ENCODE peak calls at places on chromosomes 13 and 19, in five cellular contexts. Y, P, K, J and A are unnamed samples.

GRCh38 chr13:28022848-28023518 is 34.5 kb upstream of the URAD start:
- DNase-seq in Y (peak; percentile 39), P (peak; percentile 12), K (peak; percentile 64), J (no peak), A (peak; percentile 46)

GRCh38 chr19:7923295-7924191 is 2.4 kb downstream of the CTXN1 start:
- DNase-seq in Y (no peak), P (no peak), K (no peak), J (no peak), A (no peak)

GRCh38 chr19:5407356-5407755 is 47.9 kb upstream of the ZNRF4 start:
- DNase-seq in Y (no peak), P (no peak), K (peak; percentile 59), J (no peak), A (peak; percentile 17)

GRCh38 chr19:39998511-39998910 is 1.7 kb downstream of the ZNF546 start:
- DNase-seq in Y (no peak), P (no peak), K (no peak), J (no peak), A (peak; percentile 76)

GRCh38 chr19:35903550-35904179 is 1.3 kb downstream of the HCST start:
- DNase-seq in Y (peak; percentile 91), P (no peak), K (peak; percentile 93), J (peak; percentile 83), A (peak; percentile 73)

GRCh38 chr19:14381689-14382474 is 638 bp downstream of the ADGRE5 start:
- DNase-seq in Y (no peak), P (no peak), K (peak; percentile 74), J (peak; percentile 71), A (peak; percentile 20)

GRCh38 chr19:46861691-46862503 is 1.1 kb downstream of the ARHGAP35 start:
- DNase-seq in Y (no peak), P (no peak), K (peak; percentile 51), J (peak; percentile 58), A (no peak)

GRCh38 chr19:55314396-55314795 is 10.7 kb downstream of the TMEM150B start:
- DNase-seq in Y (peak; percentile 26), P (no peak), K (no peak), J (no peak), A (no peak)

GRCh38 chr13:95087746-95088305 is 213.4 kb downstream of the ABCC4 start:
- DNase-seq in Y (no peak), P (no peak), K (no peak), J (peak; percentile 51), A (peak; percentile 63)

GRCh38 chr13:64758520-64758919 is 2471.6 kb downstream of the PCDH9 start:
- DNase-seq in Y (no peak), P (no peak), K (peak; percentile 64), J (no peak), A (peak; percentile 1)

GRCh38 chr19:32543107-32543900 is 37.7 kb upstream of the PDCD5 start:
- DNase-seq in Y (no peak), P (no peak), K (peak; percentile 3), J (peak; percentile 57), A (peak; percentile 6)

GRCh38 chr13:90089051-90089450 is 1258.4 kb upstream of the MIR17HG start:
- DNase-seq in Y (no peak), P (no peak), K (no peak), J (no peak), A (no peak)

GRCh38 chr19:58097349-58097748 is 682 bp downstream of the ZSCAN18 start:
- DNase-seq in Y (no peak), P (no peak), K (no peak), J (no peak), A (no peak)

GRCh38 chr13:108113407-108113806 is 101.9 kb downstream of the LIG4 start:
- DNase-seq in Y (no peak), P (no peak), K (no peak), J (no peak), A (no peak)

GRCh38 chr13:41514853-41515395 is 57.6 kb downstream of the RGCC start:
- DNase-seq in Y (no peak), P (no peak), K (no peak), J (peak; percentile 42), A (no peak)

GRCh38 chr13:25085125-25085742 is 10.7 kb upstream of the PABPC3 start:
- DNase-seq in Y (peak; percentile 54), P (peak; percentile 17), K (peak; percentile 70), J (peak; percentile 29), A (peak; percentile 26)

GRCh38 chr13:80363890-80364503 is 23.1 kb upstream of the SPRY2 start:
- DNase-seq in Y (no peak), P (no peak), K (peak; percentile 30), J (peak; percentile 48), A (peak; percentile 49)

GRCh38 chr13:109700176-109700575 is 86.2 kb downstream of the IRS2 start:
- DNase-seq in Y (no peak), P (no peak), K (peak; percentile 58), J (peak; percentile 80), A (peak; percentile 24)

GRCh38 chr19:16252459-16253205 is 54.9 kb downstream of the AP1M1 start:
- DNase-seq in Y (no peak), P (no peak), K (no peak), J (no peak), A (no peak)

GRCh38 chr13:97328222-97328790 is 105.7 kb upstream of the RAP2A start:
- DNase-seq in Y (peak; percentile 77), P (peak; percentile 76), K (peak; percentile 98), J (peak; percentile 82), A (peak; percentile 86)

GRCh38 chr13:24727731-24728601 is 36.0 kb upstream of the RNF17 start:
- DNase-seq in Y (peak; percentile 81), P (peak; percentile 54), K (peak; percentile 88), J (peak; percentile 84), A (peak; percentile 84)

GRCh38 chr13:85093808-85094207 is 705.4 kb downstream of the SLITRK6 start:
- DNase-seq in Y (no peak), P (no peak), K (peak; percentile 67), J (peak; percentile 6), A (no peak)

GRCh38 chr19:7115721-7116120 is 46.2 kb downstream of the ZNF557 start:
- DNase-seq in Y (no peak), P (no peak), K (no peak), J (no peak), A (no peak)

GRCh38 chr13:113801289-113801961 is 42.4 kb downstream of the TMEM255B start:
- DNase-seq in Y (no peak), P (no peak), K (no peak), J (no peak), A (no peak)
- H4K8ac ChIP-seq in Y (no peak overlapping the region), P (no peak overlapping the region), K (no peak overlapping the region), J (peak overlapping the region; percentile 94), A (peak overlapping the region; percentile 89)

DNA sequence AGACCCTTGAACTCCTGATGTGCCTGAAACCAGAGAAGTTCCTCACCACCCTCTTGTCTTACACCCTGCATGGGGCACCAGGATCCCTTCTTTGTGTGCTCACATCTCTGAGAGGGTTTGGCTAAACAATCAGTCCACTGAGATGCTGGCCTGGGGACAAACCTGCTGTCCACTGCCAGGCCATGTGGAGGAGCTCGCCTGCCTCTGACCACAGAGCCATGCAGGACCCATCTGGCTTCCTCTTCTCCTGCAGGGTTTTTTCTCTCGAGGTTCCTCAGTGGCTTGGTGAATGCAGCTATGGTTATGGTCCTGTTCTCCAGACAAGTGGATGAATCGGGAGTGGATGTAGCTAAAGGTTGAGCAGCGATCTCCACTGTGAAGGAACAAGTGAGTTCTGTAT is 49.1 kb upstream of the MEDAG start:
- DNase-seq in Y (no peak), P (no peak), K (no peak), J (no peak), A (no peak)
- H4K8ac ChIP-seq in Y (no peak overlapping the region), P (no peak overlapping the region), K (no peak overlapping the region), J (no peak overlapping the region), A (no peak overlapping the region)

GRCh38 chr19:43462887-43463380 is 2.5 kb downstream of the LYPD3 start:
- DNase-seq in Y (no peak), P (no peak), K (no peak), J (no peak), A (no peak)
- H4K8ac ChIP-seq in Y (no peak overlapping the region), P (no peak overlapping the region), K (no peak overlapping the region), J (peak overlapping the region; percentile 29), A (peak overlapping the region; percentile 72)

DNA sequence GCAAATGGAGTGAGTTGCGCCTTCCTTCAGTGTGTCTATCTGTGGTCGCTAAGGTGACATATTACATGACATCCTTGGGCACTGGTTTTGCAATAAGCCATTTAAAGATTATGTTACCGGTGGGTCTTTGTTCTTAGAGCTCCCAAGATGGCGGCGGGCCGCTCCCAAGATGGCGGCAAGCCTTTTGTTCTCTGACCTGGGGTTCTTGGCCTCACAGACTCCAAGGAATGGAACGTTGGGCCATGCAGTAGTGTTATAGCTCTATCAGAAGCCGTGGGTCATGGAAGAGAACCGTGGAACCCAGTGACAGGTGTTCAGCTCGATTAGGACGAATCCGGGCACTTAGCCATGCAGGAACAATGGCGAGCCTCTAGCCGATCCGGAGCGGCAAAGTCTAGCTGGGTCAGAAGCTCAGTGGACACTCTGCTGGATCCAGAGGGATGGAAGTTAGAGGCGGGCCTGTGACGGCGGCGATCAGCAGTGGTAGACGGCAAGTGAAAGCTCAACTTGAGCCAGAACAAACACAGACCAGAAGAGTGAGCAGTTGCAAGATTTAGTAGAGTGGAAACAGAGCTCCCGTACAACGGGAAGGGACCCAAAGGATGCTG is 188.6 kb downstream of the TEX29 start:
- DNase-seq in Y (no peak), P (no peak), K (no peak), J (no peak), A (no peak)
- H4K8ac ChIP-seq in Y (no peak overlapping the region), P (no peak overlapping the region), K (no peak overlapping the region), J (no peak overlapping the region), A (no peak overlapping the region)

DNA sequence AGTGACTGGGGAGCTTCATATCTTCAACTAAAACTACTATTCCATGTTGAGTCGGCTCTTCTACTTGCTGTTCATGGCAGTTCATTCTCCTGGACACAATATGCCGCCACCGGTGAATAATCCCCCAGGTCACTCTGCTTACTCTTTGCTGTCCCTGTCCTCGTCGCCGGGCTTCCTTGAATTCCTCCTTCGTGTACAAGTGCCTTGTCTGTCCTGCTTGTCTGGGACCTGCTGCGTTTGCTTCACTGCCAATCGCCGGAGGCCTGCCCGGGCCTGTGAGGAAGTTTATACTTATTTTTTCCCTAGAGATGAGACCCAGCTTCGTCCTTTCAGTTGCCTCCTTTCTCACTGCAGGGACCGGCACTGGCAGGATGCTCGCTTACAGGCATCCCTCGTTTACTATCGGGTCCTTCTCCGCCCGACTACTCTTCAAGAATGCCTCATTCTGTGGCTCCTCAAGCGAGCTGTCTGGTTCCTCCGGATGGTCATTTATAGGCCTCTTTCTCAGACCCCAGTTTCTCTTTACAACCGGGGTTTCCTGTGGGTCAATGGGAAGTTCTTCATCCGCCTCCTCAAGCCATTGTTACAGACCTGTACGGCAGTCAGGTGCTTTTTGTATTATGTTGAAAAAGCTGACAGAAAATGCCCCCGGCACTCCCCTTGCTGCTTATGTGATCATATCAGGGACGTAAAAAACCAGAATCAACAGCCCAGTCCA is 5.5 kb upstream of the ERVV-1 start:
- DNase-seq in Y (no peak), P (no peak), K (no peak), J (no peak), A (no peak)
- H4K8ac ChIP-seq in Y (no peak overlapping the region), P (no peak overlapping the region), K (no peak overlapping the region), J (no peak overlapping the region), A (no peak overlapping the region)

GRCh38 chr13:112341976-112342735 is 34.0 kb upstream of the SPACA7 start:
- DNase-seq in Y (no peak), P (no peak), K (no peak), J (no peak), A (no peak)
- H4K8ac ChIP-seq in Y (no peak overlapping the region), P (no peak overlapping the region), K (no peak overlapping the region), J (no peak overlapping the region), A (no peak overlapping the region)